ENCODE peak calls at places on chromosomes 13 and 19, in seven cellular contexts. I is IMR-90, A is esophagus muscularis mucosa, R is uterus, H is Peyer's patch, S is ovary, P is stomach. M is an unnamed sample.

GRCh38 chr19:18231775-18232174 is 5.5 kb upstream of the PDE4C start:
- DNase-seq in P (no peak), H (no peak), I (no peak), S (no peak), R (no peak), A (no peak), M (no peak)

GRCh38 chr19:50387176-50387867 is 3.2 kb downstream of the POLD1 start:
- DNase-seq in I (peak), R (no peak), A (no peak), S (no peak), H (no peak), P (no peak), M (no peak)

GRCh38 chr19:48455908-48456562 is 661 bp downstream of the KCNJ14 start:
- DNase-seq in A (no peak), P (no peak), R (no peak), I (no peak), S (no peak), H (no peak), M (no peak)

GRCh38 chr19:47776568-47776967 is 1.9 kb upstream of the SELENOW start:
- DNase-seq in P (no peak), A (no peak), I (no peak), S (no peak), R (no peak), H (no peak), M (no peak)

GRCh38 chr19:55087542-55087935 is 11.9 kb downstream of the EPS8L1 start:
- DNase-seq in R (no peak), S (no peak), H (no peak), P (no peak), I (peak), A (no peak), M (no peak)

GRCh38 chr19:43562698-43563241 is 12.6 kb downstream of the XRCC1 start:
- DNase-seq in S (peak), R (peak), A (peak), I (peak), P (peak), H (peak), M (peak)

GRCh38 chr13:93283255-93283654 is 56.6 kb downstream of the GPC6 start:
- DNase-seq in R (no peak), S (no peak), A (no peak), P (no peak), I (no peak), H (no peak), M (no peak)

GRCh38 chr13:19845758-19846157 is 17.7 kb downstream of the ZMYM5 start:
- DNase-seq in H (no peak), S (no peak), R (peak), P (no peak), I (peak), A (no peak), M (peak)

GRCh38 chr19:38193445-38193844 is 30.6 kb downstream of the DPF1 start:
- DNase-seq in A (no peak), P (no peak), H (no peak), I (no peak), S (no peak), R (no peak), M (no peak)

GRCh38 chr13:40187836-40188591 is 478.4 kb downstream of the FOXO1 start:
- DNase-seq in H (peak), I (no peak), A (no peak), R (peak), P (no peak), S (no peak), M (no peak)

GRCh38 chr13:114065926-114066774 is 66.3 kb downstream of the RASA3 start:
- DNase-seq in P (no peak), I (no peak), A (no peak), S (peak), H (peak), R (no peak), M (no peak)

GRCh38 chr13:28707629-28708427 is 10.9 kb downstream of the SLC46A3 start:
- DNase-seq in S (no peak), P (no peak), H (no peak), R (no peak), A (no peak), I (peak), M (no peak)

GRCh38 chr19:43380008-43380407 is 26.5 kb downstream of the CD177 start:
- DNase-seq in P (no peak), H (no peak), S (no peak), I (no peak), A (no peak), R (no peak), M (no peak)

GRCh38 chr13:34941835-34942731 is at the start of gene NBEA:
- DNase-seq in I (peak), A (peak), R (peak), P (peak), H (peak), S (peak), M (peak)

GRCh38 chr13:112615391-112615790 is 27.4 kb upstream of the TUBGCP3 start:
- DNase-seq in P (no peak), I (no peak), R (no peak), S (no peak), H (no peak), A (peak), M (no peak)

GRCh38 chr19:925087-925911 is 536 bp upstream of the ARID3A start:
- DNase-seq in A (peak), I (peak), H (peak), R (peak), P (peak), S (peak), M (peak)

GRCh38 chr19:3970313-3970807 is 539 bp downstream of the DAPK3 start:
- DNase-seq in S (no peak), I (no peak), R (no peak), H (no peak), A (no peak), P (no peak), M (no peak)

GRCh38 chr19:52170863-52171320 is 529 bp downstream of the ZNF836 start:
- DNase-seq in R (peak), P (no peak), A (no peak), H (no peak), I (no peak), S (peak), M (peak)
- H3K27ac ChIP-seq in R (peak), P (peak), A (peak), H (peak), I (peak), S (peak), M (peak)

GRCh38 chr19:19865750-19866598 is at the start of gene ZNF253:
- DNase-seq in I (peak), R (peak), S (peak), H (peak), A (peak), P (peak), M (peak)
- TF ChIP-seq POLR2A in I (peak), R (peak), S (peak), H (peak), A (peak), P (peak), M (peak)

DNA sequence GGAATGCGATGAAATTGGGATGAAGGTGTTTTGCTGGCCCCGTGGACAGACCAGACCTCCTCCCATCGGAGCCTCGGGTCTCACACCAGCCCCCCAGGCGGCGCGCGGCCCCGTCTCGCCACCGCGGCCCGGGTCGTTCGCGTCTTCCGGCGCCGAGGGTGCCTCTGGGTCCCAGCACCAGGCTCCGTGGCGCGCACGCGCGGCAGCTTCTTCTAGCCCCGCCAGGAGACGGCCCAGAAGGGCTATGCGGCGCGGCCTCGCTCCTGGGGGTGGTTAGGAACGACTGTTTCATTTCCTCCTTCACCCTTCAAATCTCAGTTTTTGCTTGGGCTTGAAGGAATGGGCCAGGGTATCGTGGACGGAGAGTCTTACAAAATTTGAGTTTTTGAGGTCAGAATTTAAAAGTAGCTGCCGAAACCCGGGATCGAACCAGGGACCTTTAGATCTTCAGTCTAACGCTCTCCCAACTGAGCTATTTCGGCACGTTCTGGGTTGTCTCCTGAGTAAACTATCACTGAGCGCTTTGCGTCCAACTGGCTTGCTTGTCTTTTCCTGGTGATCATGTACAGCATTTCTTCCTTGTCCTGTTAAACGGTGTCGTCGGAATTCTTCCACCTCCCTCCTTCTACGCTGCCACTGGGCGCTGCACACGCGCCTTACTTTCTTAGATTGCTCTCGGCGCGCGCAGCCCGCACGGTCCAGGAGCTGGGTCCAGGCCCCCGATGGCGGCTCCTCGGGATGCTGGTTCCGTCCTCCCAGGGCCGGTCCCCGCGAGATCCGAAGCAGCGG is 46.5 kb downstream of the TGDS start:
- DNase-seq in R (peak), S (peak), I (peak), H (peak), P (peak), A (peak), M (peak)
- TF ChIP-seq CTCF in R (no peak), S (peak), I (no peak), H (no peak), P (no peak), A (peak), M (no peak)

GRCh38 chr19:7395360-7395781 is 46.6 kb downstream of the ARHGEF18 start:
- DNase-seq in I (no peak), S (no peak), A (no peak), R (no peak), P (no peak), H (no peak), M (no peak)
- H3K27ac ChIP-seq in I (peak), S (no peak), A (peak), R (peak), P (peak), H (peak), M (peak)

GRCh38 chr19:8174706-8175105 is 25.3 kb upstream of the FBN3 start:
- DNase-seq in A (no peak), I (peak), P (no peak), R (no peak), S (no peak), H (no peak), M (no peak)
- TF ChIP-seq POLR2A in A (no peak), I (no peak), P (no peak), R (no peak), S (no peak), H (no peak), M (no peak)